ENCODE peak calls at places on chromosomes 7 and 10, in seven cellular contexts. V, L, T, G, W, P and Z are unnamed samples.

GRCh38 chr10:120788756-120789155 is 62.4 kb upstream of the WDR11 start:
- DNase-seq in P (no peak), V (no peak), G (no peak), L (no peak), W (no peak), T (no peak), Z (no peak)

GRCh38 chr10:30671011-30671616 is 41.6 kb upstream of the LYZL2 start:
- DNase-seq in T (peak), V (peak), G (no peak), W (peak), L (peak), P (no peak), Z (peak)

GRCh38 chr7:223118-223800 is 30.9 kb downstream of the FAM20C start:
- DNase-seq in P (no peak), W (no peak), V (no peak), T (no peak), L (no peak), G (no peak), Z (no peak)

GRCh38 chr10:59872892-59873463 is 33.4 kb downstream of the CCDC6 start:
- DNase-seq in W (peak), V (no peak), G (no peak), P (peak), L (peak), T (no peak), Z (no peak)

GRCh38 chr7:77942431-77942830 is 143.9 kb downstream of the PHTF2 start:
- DNase-seq in L (no peak), G (no peak), V (no peak), T (no peak), W (no peak), P (no peak), Z (no peak)

GRCh38 chr7:155069992-155070827 is at the start of gene HTR5A:
- DNase-seq in G (peak), P (peak), W (no peak), T (no peak), L (peak), V (peak), Z (no peak)

GRCh38 chr7:87370660-87371180 is 25.3 kb downstream of the CROT start:
- DNase-seq in V (no peak), W (no peak), T (no peak), P (no peak), L (no peak), G (no peak), Z (no peak)

GRCh38 chr7:159015081-159015893 is 129.4 kb downstream of the VIPR2 start:
- DNase-seq in T (no peak), V (no peak), L (peak), W (no peak), G (no peak), P (peak), Z (no peak)

GRCh38 chr7:43905209-43905946 is 1.0 kb downstream of the URGCP start:
- DNase-seq in T (no peak), P (no peak), W (no peak), L (peak), G (peak), V (no peak), Z (no peak)

GRCh38 chr7:41881313-41882130 is 178.6 kb upstream of the INHBA start:
- DNase-seq in L (peak), G (peak), V (peak), T (no peak), W (no peak), P (no peak), Z (no peak)

GRCh38 chr10:1643911-1644810 is 93.2 kb downstream of the ADARB2 start:
- DNase-seq in V (no peak), W (no peak), P (no peak), G (no peak), L (no peak), T (no peak), Z (no peak)